ENCODE peak calls at places on chromosome 7, in eight cellular contexts. One of them, this sample, is unnamed.

GRCh38 chr7:7595451-7595850 is 28.8 kb downstream of the MIOS start:
- DNase-seq in neuronal stem cell: no peak
- DNase-seq in RWPE1: peak
- DNase-seq in lung: no peak
- DNase-seq in uterus: no peak
- DNase-seq in upper lobe of right lung: no peak
- DNase-seq in heart left ventricle: no peak
- DNase-seq in mesendoderm: no peak
- DNase-seq in this sample: no peak

GRCh38 chr7:154841731-154842331 is 161.1 kb downstream of the PAXIP1 start:
- DNase-seq in heart left ventricle: no peak
- DNase-seq in RWPE1: no peak
- DNase-seq in uterus: no peak
- DNase-seq in upper lobe of right lung: no peak
- DNase-seq in neuronal stem cell: peak
- DNase-seq in lung: no peak
- DNase-seq in mesendoderm: peak
- DNase-seq in this sample: no peak

GRCh38 chr7:94423865-94424264 is 29.2 kb downstream of the COL1A2 start:
- DNase-seq in uterus: no peak
- DNase-seq in heart left ventricle: no peak
- DNase-seq in neuronal stem cell: no peak
- DNase-seq in upper lobe of right lung: no peak
- DNase-seq in mesendoderm: no peak
- DNase-seq in lung: no peak
- DNase-seq in RWPE1: peak
- DNase-seq in this sample: no peak

GRCh38 chr7:75596727-75597614 is 104.9 kb downstream of the SPDYE5 start:
- DNase-seq in lung: no peak
- DNase-seq in neuronal stem cell: no peak
- DNase-seq in uterus: no peak
- DNase-seq in RWPE1: peak
- DNase-seq in mesendoderm: no peak
- DNase-seq in upper lobe of right lung: no peak
- DNase-seq in heart left ventricle: no peak
- DNase-seq in this sample: no peak

GRCh38 chr7:100584677-100585510 is 1.0 kb downstream of the LRCH4 start:
- DNase-seq in heart left ventricle: peak
- DNase-seq in neuronal stem cell: peak
- DNase-seq in lung: peak
- DNase-seq in mesendoderm: peak
- DNase-seq in upper lobe of right lung: peak
- DNase-seq in RWPE1: peak
- DNase-seq in uterus: no peak
- DNase-seq in this sample: peak

GRCh38 chr7:94439893-94440381 is 45.2 kb downstream of the COL1A2 start:
- DNase-seq in uterus: no peak
- DNase-seq in mesendoderm: peak
- DNase-seq in heart left ventricle: no peak
- DNase-seq in upper lobe of right lung: no peak
- DNase-seq in lung: no peak
- DNase-seq in RWPE1: no peak
- DNase-seq in neuronal stem cell: no peak
- DNase-seq in this sample: no peak

GRCh38 chr7:78173192-78173591 is 374.6 kb downstream of the PHTF2 start:
- DNase-seq in RWPE1: no peak
- DNase-seq in uterus: no peak
- DNase-seq in upper lobe of right lung: no peak
- DNase-seq in neuronal stem cell: no peak
- DNase-seq in mesendoderm: no peak
- DNase-seq in heart left ventricle: no peak
- DNase-seq in lung: no peak
- DNase-seq in this sample: no peak

GRCh38 chr7:95471076-95471475 is 14.7 kb upstream of the ASB4 start:
- DNase-seq in lung: no peak
- DNase-seq in mesendoderm: no peak
- DNase-seq in neuronal stem cell: no peak
- DNase-seq in uterus: no peak
- DNase-seq in upper lobe of right lung: no peak
- DNase-seq in heart left ventricle: no peak
- DNase-seq in RWPE1: no peak
- DNase-seq in this sample: no peak

GRCh38 chr7:91191771-91192170 is 72.5 kb upstream of the FZD1 start:
- DNase-seq in heart left ventricle: no peak
- DNase-seq in lung: no peak
- DNase-seq in uterus: no peak
- DNase-seq in mesendoderm: peak
- DNase-seq in neuronal stem cell: no peak
- DNase-seq in upper lobe of right lung: no peak
- DNase-seq in RWPE1: no peak
- DNase-seq in this sample: no peak

GRCh38 chr7:128961030-128961659 is 23.4 kb downstream of the IRF5 start:
- DNase-seq in heart left ventricle: no peak
- DNase-seq in upper lobe of right lung: no peak
- DNase-seq in mesendoderm: no peak
- DNase-seq in lung: no peak
- DNase-seq in RWPE1: no peak
- DNase-seq in uterus: no peak
- DNase-seq in neuronal stem cell: no peak
- DNase-seq in this sample: no peak

GRCh38 chr7:50939026-50939425 is 156.3 kb upstream of the GRB10 start:
- DNase-seq in neuronal stem cell: no peak
- DNase-seq in uterus: no peak
- DNase-seq in RWPE1: no peak
- DNase-seq in lung: no peak
- DNase-seq in mesendoderm: no peak
- DNase-seq in heart left ventricle: no peak
- DNase-seq in upper lobe of right lung: no peak
- DNase-seq in this sample: no peak

GRCh38 chr7:130134106-130134636 is 63.8 kb downstream of the KLHDC10 start:
- DNase-seq in lung: no peak
- DNase-seq in mesendoderm: peak
- DNase-seq in heart left ventricle: no peak
- DNase-seq in uterus: no peak
- DNase-seq in upper lobe of right lung: no peak
- DNase-seq in RWPE1: no peak
- DNase-seq in neuronal stem cell: no peak
- DNase-seq in this sample: no peak

GRCh38 chr7:23291957-23292560 is 7.1 kb upstream of the MALSU1 start:
- DNase-seq in lung: no peak
- DNase-seq in upper lobe of right lung: no peak
- DNase-seq in neuronal stem cell: no peak
- DNase-seq in mesendoderm: no peak
- DNase-seq in RWPE1: no peak
- DNase-seq in uterus: no peak
- DNase-seq in heart left ventricle: no peak
- DNase-seq in this sample: no peak

GRCh38 chr7:100489121-100489520 is 5.4 kb downstream of the NYAP1 start:
- DNase-seq in uterus: no peak
- DNase-seq in lung: no peak
- DNase-seq in mesendoderm: no peak
- DNase-seq in RWPE1: no peak
- DNase-seq in neuronal stem cell: no peak
- DNase-seq in heart left ventricle: peak
- DNase-seq in upper lobe of right lung: no peak
- DNase-seq in this sample: no peak

GRCh38 chr7:159023746-159024145 is 120.9 kb downstream of the VIPR2 start:
- DNase-seq in neuronal stem cell: no peak
- DNase-seq in uterus: no peak
- DNase-seq in mesendoderm: no peak
- DNase-seq in RWPE1: no peak
- DNase-seq in upper lobe of right lung: no peak
- DNase-seq in heart left ventricle: no peak
- DNase-seq in lung: no peak
- DNase-seq in this sample: no peak

GRCh38 chr7:135708041-135708440 is 19.9 kb downstream of the SLC13A4 start:
- DNase-seq in heart left ventricle: no peak
- DNase-seq in mesendoderm: peak
- DNase-seq in upper lobe of right lung: no peak
- DNase-seq in lung: no peak
- DNase-seq in RWPE1: no peak
- DNase-seq in neuronal stem cell: no peak
- DNase-seq in uterus: no peak
- DNase-seq in this sample: no peak

GRCh38 chr7:135707570-135707966 is 20.4 kb downstream of the SLC13A4 start:
- DNase-seq in heart left ventricle: no peak
- DNase-seq in neuronal stem cell: no peak
- DNase-seq in uterus: no peak
- DNase-seq in upper lobe of right lung: no peak
- DNase-seq in lung: no peak
- DNase-seq in RWPE1: peak
- DNase-seq in mesendoderm: no peak
- DNase-seq in this sample: no peak

GRCh38 chr7:135706038-135706742 is 21.8 kb downstream of the SLC13A4 start:
- DNase-seq in lung: no peak
- DNase-seq in uterus: no peak
- DNase-seq in neuronal stem cell: no peak
- DNase-seq in heart left ventricle: no peak
- DNase-seq in mesendoderm: no peak
- DNase-seq in upper lobe of right lung: no peak
- DNase-seq in RWPE1: no peak
- DNase-seq in this sample: no peak

GRCh38 chr7:135704698-135705097 is 23.3 kb downstream of the SLC13A4 start:
- DNase-seq in heart left ventricle: no peak
- DNase-seq in upper lobe of right lung: no peak
- DNase-seq in uterus: no peak
- DNase-seq in mesendoderm: no peak
- DNase-seq in neuronal stem cell: no peak
- DNase-seq in lung: no peak
- DNase-seq in RWPE1: no peak
- DNase-seq in this sample: no peak

DNA sequence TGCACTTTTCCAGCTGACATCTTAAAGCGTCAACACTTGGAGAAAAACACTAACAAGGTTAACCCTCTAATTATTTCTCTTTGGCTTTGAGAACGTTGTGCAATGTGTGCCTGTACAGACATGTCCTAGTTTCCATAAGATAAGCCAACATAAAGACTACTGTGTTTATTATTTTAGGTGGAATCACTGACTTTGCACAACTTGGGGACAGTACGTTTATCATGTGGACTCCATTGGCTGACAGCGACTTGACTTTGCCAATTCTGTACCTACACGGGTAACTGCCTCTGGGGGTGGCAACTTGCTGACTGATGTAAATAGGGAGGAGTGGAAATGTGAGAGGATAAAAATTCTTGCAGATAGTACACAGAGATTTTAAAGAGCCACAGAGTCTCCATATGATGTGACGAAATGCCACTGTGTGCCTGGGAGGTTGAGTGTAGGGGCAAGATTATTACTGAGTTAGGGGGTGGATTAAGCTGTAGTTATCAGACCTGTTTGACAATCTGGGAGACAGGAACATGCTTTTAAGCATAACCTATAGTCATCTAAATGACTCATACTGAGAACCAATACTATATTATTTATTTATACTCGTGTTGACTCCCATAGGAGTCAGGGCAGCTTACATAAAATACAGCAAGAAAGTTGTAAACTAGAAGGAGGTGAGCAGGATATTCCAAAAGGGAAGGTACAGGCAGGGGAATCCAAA is 21.0 kb downstream of the SLC13A4 start:
- DNase-seq in upper lobe of right lung: no peak
- DNase-seq in mesendoderm: no peak
- DNase-seq in lung: no peak
- DNase-seq in heart left ventricle: no peak
- DNase-seq in uterus: no peak
- DNase-seq in neuronal stem cell: no peak
- DNase-seq in RWPE1: peak
- DNase-seq in this sample: no peak
- H3K27ac ChIP-seq in upper lobe of right lung: no peak
- H3K27ac ChIP-seq in mesendoderm: no peak
- H3K27ac ChIP-seq in lung: no peak
- H3K27ac ChIP-seq in heart left ventricle: no peak
- H3K27ac ChIP-seq in uterus: no peak
- H3K27ac ChIP-seq in neuronal stem cell: no peak
- H3K27ac ChIP-seq in RWPE1: peak
- H3K27ac ChIP-seq in this sample: no peak

GRCh38 chr7:116583653-116584052 is 58.8 kb downstream of the CAV1 start:
- DNase-seq in neuronal stem cell: no peak
- DNase-seq in uterus: no peak
- DNase-seq in upper lobe of right lung: no peak
- DNase-seq in lung: no peak
- DNase-seq in mesendoderm: no peak
- DNase-seq in heart left ventricle: no peak
- DNase-seq in RWPE1: no peak
- DNase-seq in this sample: no peak
- H3K27ac ChIP-seq in neuronal stem cell: no peak
- H3K27ac ChIP-seq in uterus: peak
- H3K27ac ChIP-seq in upper lobe of right lung: no peak
- H3K27ac ChIP-seq in lung: peak
- H3K27ac ChIP-seq in mesendoderm: no peak
- H3K27ac ChIP-seq in heart left ventricle: peak
- H3K27ac ChIP-seq in RWPE1: no peak
- H3K27ac ChIP-seq in this sample: no peak

DNA sequence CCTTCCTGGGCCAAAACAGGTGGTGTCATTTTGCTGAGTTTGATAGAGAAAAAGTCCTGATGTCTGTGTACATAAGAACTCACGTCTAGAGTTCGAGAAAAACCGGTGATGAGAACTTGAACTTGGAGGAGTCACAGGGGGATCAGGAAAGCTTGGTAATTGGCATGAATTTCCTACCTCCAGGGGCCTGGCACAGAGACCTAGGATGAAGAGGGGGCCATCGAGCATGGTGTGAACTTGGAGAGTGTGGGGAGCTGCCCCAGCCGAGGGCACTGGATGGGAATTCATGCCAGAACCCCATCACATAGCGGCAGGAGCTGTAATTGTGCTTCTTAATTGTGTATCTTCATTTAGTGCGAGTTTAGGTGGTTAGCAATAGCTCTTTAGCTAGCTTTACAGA is 82.2 kb downstream of the CUX1 start:
- DNase-seq in RWPE1: no peak
- DNase-seq in heart left ventricle: no peak
- DNase-seq in uterus: no peak
- DNase-seq in neuronal stem cell: no peak
- DNase-seq in upper lobe of right lung: no peak
- DNase-seq in lung: no peak
- DNase-seq in mesendoderm: no peak
- DNase-seq in this sample: no peak
- H3K27ac ChIP-seq in RWPE1: peak
- H3K27ac ChIP-seq in heart left ventricle: peak
- H3K27ac ChIP-seq in uterus: peak
- H3K27ac ChIP-seq in neuronal stem cell: no peak
- H3K27ac ChIP-seq in upper lobe of right lung: no peak
- H3K27ac ChIP-seq in lung: peak
- H3K27ac ChIP-seq in mesendoderm: no peak
- H3K27ac ChIP-seq in this sample: no peak

DNA sequence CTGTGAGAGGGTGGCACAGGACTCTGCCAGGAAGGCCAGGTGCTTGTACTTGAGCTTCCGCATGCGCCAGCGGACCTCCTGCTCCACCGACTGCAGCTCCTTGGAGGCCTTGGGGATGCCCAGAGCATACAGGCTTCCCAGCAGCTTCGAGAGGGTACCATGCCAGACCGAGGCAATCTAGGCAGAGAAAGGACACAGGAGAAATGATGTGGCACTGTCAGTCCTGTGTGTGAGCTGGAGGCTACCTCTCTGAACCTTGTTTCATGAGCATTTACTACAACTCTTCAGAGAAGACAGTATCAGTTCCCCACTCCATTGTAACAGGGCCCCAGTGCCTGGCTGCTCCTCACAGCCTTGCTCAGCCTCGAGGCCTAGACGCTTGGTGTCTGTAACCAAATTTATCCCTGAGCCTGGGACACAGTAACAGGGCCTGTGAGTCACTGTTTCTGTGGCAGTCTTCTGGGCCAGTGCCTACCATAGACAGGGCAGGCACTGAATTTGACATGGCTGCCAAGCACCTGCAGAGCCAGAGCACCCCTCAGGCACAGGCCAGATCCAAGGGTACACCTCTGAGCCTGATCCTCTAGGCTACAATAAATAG is 5.8 kb downstream of the TBRG4 start:
- DNase-seq in upper lobe of right lung: no peak
- DNase-seq in uterus: no peak
- DNase-seq in neuronal stem cell: no peak
- DNase-seq in mesendoderm: no peak
- DNase-seq in heart left ventricle: no peak
- DNase-seq in lung: no peak
- DNase-seq in RWPE1: no peak
- DNase-seq in this sample: no peak
- H3K27ac ChIP-seq in upper lobe of right lung: no peak
- H3K27ac ChIP-seq in uterus: no peak
- H3K27ac ChIP-seq in neuronal stem cell: no peak
- H3K27ac ChIP-seq in mesendoderm: no peak
- H3K27ac ChIP-seq in heart left ventricle: peak
- H3K27ac ChIP-seq in lung: no peak
- H3K27ac ChIP-seq in RWPE1: no peak
- H3K27ac ChIP-seq in this sample: no peak